ENCODE peak calls at places on chromosomes 12 and 14, in four cellular contexts. F is K562, W is SK-N-SH, O is H1. S is an unnamed sample.
A peak's percentile ranks its signal among the peaks of the same experiment; 100 is the strongest.

GRCh38 chr14:67526676-67527459 is 6.2 kb upstream of the PLEKHH1 start:
- DNase-seq in F (peak; percentile 52), W (peak; percentile 65), O (peak; percentile 66), S (peak; percentile 62)

GRCh38 chr14:23352506-23353432 is at the start of gene SLC22A17:
- DNase-seq in F (peak; percentile 32), W (peak; percentile 93), O (peak; percentile 86), S (peak; percentile 84)

GRCh38 chr12:57628280-57629191 is 4.5 kb downstream of the B4GALNT1 start:
- DNase-seq in F (no peak), W (peak; percentile 9), O (peak; percentile 48), S (no peak)

GRCh38 chr14:61698216-61698980 is 3.1 kb downstream of the HIF1A start:
- DNase-seq in F (no peak), W (no peak), O (no peak), S (no peak)

GRCh38 chr12:46368138-46368537 is 4.4 kb downstream of the SLC38A2 start:
- DNase-seq in F (no peak), W (no peak), O (no peak), S (no peak)

GRCh38 chr14:33271216-33271615 is 332.5 kb downstream of the NPAS3 start:
- DNase-seq in F (no peak), W (no peak), O (no peak), S (no peak)

GRCh38 chr14:83208346-83208745 is 1674.7 kb upstream of the SEL1L start:
- DNase-seq in F (no peak), W (no peak), O (no peak), S (no peak)

GRCh38 chr14:72975776-72976175 is 49.5 kb downstream of the DCAF4 start:
- DNase-seq in F (peak; percentile 19), W (no peak), O (no peak), S (no peak)

GRCh38 chr12:26939192-26939832 is 1.0 kb downstream of the FGFR1OP2 start:
- DNase-seq in F (no peak), W (no peak), O (no peak), S (no peak)

GRCh38 chr12:116524311-116524710 is 34.9 kb upstream of the MAP1LC3B2 start:
- DNase-seq in F (no peak), W (no peak), O (no peak), S (no peak)

GRCh38 chr12:84910549-84911241 is 1.9 kb downstream of the SLC6A15 start:
- DNase-seq in F (no peak), W (peak; percentile 36), O (no peak), S (no peak)

GRCh38 chr12:120539303-120539702 is 5.1 kb downstream of the RNF10 start:
- DNase-seq in F (no peak), W (peak; percentile 28), O (no peak), S (no peak)

GRCh38 chr12:42327227-42327590 is 1.2 kb downstream of the PPHLN1 start:
- DNase-seq in F (no peak), W (no peak), O (no peak), S (no peak)

GRCh38 chr14:58598028-58598850 is 39.5 kb upstream of the DACT1 start:
- DNase-seq in F (no peak), W (no peak), O (no peak), S (no peak)

GRCh38 chr14:79822034-79822433 is 389.3 kb downstream of the DIO2 start:
- DNase-seq in F (no peak), W (no peak), O (no peak), S (no peak)

GRCh38 chr14:92584856-92585255 is 71.3 kb downstream of the RIN3 start:
- DNase-seq in F (no peak), W (no peak), O (no peak), S (no peak)

GRCh38 chr12:3091030-3091304 is 13.8 kb downstream of the TSPAN9 start:
- DNase-seq in F (no peak), W (no peak), O (no peak), S (no peak)

GRCh38 chr14:64910847-64911495 is 3.3 kb upstream of the CHURC1 start:
- DNase-seq in F (no peak), W (peak; percentile 35), O (no peak), S (no peak)

GRCh38 chr12:26125451-26126339 is 858 bp upstream of the BHLHE41 start:
- DNase-seq in F (peak; percentile 17), W (peak; percentile 83), O (peak; percentile 76), S (peak; percentile 69)

GRCh38 chr12:128783129-128783574 is 40.6 kb downstream of the SLC15A4 start:
- DNase-seq in F (no peak), W (no peak), O (no peak), S (no peak)

GRCh38 chr14:94058674-94059138 is 22.3 kb downstream of the DDX24 start:
- DNase-seq in F (no peak), W (no peak), O (no peak), S (no peak)

GRCh38 chr14:57820581-57820980 is 45.3 kb downstream of the SLC35F4 start:
- DNase-seq in F (no peak), W (no peak), O (no peak), S (no peak)

GRCh38 chr12:51850933-51851244 is 2.4 kb upstream of the FIGNL2 start:
- DNase-seq in F (no peak), W (no peak), O (no peak), S (no peak)

GRCh38 chr12:51850081-51850932 is 1.8 kb upstream of the FIGNL2 start:
- DNase-seq in F (no peak), W (no peak), O (no peak), S (no peak)

GRCh38 chr12:51846911-51847829 is 1.3 kb downstream of the FIGNL2 start:
- DNase-seq in F (peak; percentile 47), W (peak; percentile 94), O (peak; percentile 81), S (peak; percentile 64)

GRCh38 chr12:51847830-51848727 is at the start of gene FIGNL2:
- DNase-seq in F (peak; percentile 73), W (peak; percentile 85), O (peak; percentile 74), S (peak; percentile 51)

GRCh38 chr12:51848843-51849735 is 571 bp upstream of the FIGNL2 start:
- DNase-seq in F (peak; percentile 85), W (peak; percentile 96), O (peak; percentile 82), S (peak; percentile 62)
- TF ChIP-seq TEAD4 in F (no peak), W (no peak), O (no peak), S (no peak)

GRCh38 chr14:104706733-104707628 is 17.0 kb upstream of the ADSS1 start:
- DNase-seq in F (no peak), W (no peak), O (no peak), S (no peak)
- TF ChIP-seq TEAD4 in F (no peak), W (no peak), O (no peak), S (no peak)

GRCh38 chr14:74105381-74105780 is 20.6 kb downstream of the LIN52 start:
- DNase-seq in F (no peak), W (no peak), O (no peak), S (no peak)
- TF ChIP-seq TEAD4 in F (no peak), W (no peak), O (no peak), S (no peak)

GRCh38 chr14:21987937-21988336 is 314.3 kb upstream of the OR4E1 start:
- DNase-seq in F (peak; percentile 10), W (peak; percentile 11), O (no peak), S (peak; percentile 27)
- TF ChIP-seq TEAD4 in F (no peak), W (no peak), O (no peak), S (no peak)

DNA sequence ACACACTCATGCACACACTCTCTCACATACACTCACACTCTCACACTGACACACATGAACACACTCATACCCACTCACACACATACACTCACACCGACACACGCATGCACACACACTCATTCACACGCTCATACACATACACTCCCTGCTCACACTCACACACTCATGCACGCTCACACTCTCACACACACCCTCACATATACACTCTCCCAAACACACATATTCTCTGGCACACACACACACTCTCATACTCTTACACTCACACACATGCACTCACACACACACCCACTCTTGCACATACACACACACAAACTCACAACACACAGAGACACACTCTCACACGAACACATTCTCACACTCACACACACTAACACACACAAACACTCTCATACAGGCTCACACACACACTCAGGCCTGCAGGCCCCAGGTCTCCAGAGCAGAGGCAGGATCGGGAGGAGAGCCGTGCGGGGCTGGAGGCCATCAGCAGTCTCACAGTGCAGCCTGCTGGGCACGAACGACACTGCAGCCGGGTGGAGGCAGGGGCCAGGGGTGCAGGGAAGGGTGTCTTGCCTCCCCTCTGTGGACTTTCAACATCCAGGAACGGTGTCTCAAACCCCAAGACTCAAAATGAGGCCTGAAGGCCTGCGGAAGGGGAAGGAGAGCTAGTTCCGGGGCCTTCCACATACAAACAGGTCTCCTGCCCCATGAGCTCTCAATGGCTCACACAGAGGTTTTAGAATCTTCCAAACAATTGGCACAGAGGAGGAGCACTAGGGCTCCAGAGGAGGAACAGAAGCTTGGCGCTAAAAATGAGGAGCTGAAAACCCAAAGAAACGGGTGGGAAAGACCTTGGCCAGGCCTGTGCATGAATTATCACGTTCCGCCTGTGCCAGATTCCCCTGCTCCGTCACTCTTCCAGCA is 148.6 kb downstream of the ANO2 start:
- DNase-seq in F (peak; percentile 51), W (peak; percentile 49), O (peak; percentile 87), S (peak; percentile 85)
- TF ChIP-seq TEAD4 in F (no peak), W (no peak), O (no peak), S (no peak)

GRCh38 chr14:100127853-100128455 is 31.5 kb downstream of the DEGS2 start:
- DNase-seq in F (no peak), W (no peak), O (no peak), S (no peak)

GRCh38 chr14:100128688-100129087 is 30.8 kb downstream of the DEGS2 start:
- DNase-seq in F (no peak), W (no peak), O (no peak), S (no peak)

GRCh38 chr14:100130471-100130870 is 29.0 kb downstream of the DEGS2 start:
- DNase-seq in F (no peak), W (no peak), O (no peak), S (no peak)

GRCh38 chr14:100131181-100131580 is 28.3 kb downstream of the DEGS2 start:
- DNase-seq in F (no peak), W (no peak), O (no peak), S (peak; percentile 29)

DNA sequence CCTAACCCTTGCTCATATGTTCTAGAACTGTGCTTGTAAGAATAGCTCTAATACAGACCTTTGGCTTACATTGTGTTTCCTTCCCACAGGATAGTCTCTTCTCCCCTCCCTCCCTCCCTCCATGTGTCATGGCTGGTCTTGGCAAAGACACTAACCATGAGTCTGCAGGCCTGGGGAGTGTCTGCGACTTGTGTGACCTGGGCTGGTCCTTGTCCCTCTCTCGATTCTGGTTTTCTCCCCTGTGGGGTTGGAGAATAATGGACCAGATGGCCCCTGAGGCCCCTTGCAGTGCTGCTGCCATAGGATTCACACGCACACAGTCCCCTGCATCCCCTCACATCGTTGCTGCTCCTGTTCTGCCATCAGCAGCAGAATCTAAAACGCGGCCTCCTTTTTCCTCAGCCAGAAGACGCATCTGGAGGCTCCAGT is 30.3 kb downstream of the DEGS2 start:
- DNase-seq in F (no peak), W (peak; percentile 87), O (no peak), S (no peak)
- TF ChIP-seq TEAD4 in F (no peak), W (no peak), O (no peak), S (no peak)

GRCh38 chr12:77213316-77213715 is 147.9 kb upstream of the E2F7 start:
- DNase-seq in F (no peak), W (no peak), O (no peak), S (no peak)
- TF ChIP-seq TEAD4 in F (no peak), W (no peak), O (no peak), S (no peak)

DNA sequence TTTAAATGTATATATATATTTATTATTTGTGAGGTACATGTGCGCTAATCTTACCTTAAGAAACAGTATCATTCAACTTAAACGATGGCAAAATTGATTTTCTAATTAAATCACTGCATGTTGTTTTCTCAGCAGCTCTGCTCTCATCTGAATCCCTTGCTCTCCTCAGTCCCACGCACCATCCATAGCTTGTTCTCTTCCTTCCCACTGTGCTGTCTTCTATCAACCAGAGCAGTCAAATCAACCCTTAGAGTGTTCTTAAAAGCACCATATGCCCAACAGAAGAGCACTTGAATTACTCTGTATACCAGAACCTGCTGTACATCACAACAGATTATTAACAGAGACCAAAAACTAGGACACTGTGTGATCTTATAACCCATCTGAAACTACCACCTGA is 209.4 kb upstream of the G2E3 start:
- DNase-seq in F (no peak), W (no peak), O (no peak), S (no peak)
- TF ChIP-seq TEAD4 in F (no peak), W (no peak), O (no peak), S (no peak)